ENCODE peak calls at places on chromosomes 4 and X, in four cellular contexts. One of them, this sample, is unnamed.

GRCh38 chr4:101279377-101279871 is 67.9 kb downstream of the PPP3CA start:
- DNase-seq in sigmoid colon: peak
- DNase-seq in activated CD4-positive, alpha-beta T cell treated with anti-CD3 and anti-CD28 coated beads for 24 hours: no peak
- DNase-seq in dorsolateral prefrontal cortex: no peak
- DNase-seq in this sample: no peak

GRCh38 chr4:56414135-56414675 is 21.2 kb downstream of the PPAT start:
- DNase-seq in sigmoid colon: no peak
- DNase-seq in dorsolateral prefrontal cortex: no peak
- DNase-seq in activated CD4-positive, alpha-beta T cell treated with anti-CD3 and anti-CD28 coated beads for 24 hours: no peak
- DNase-seq in this sample: no peak

GRCh38 chrX:49177338-49177833 is 5.7 kb downstream of the PLP2 start:
- DNase-seq in sigmoid colon: peak
- DNase-seq in activated CD4-positive, alpha-beta T cell treated with anti-CD3 and anti-CD28 coated beads for 24 hours: no peak
- DNase-seq in dorsolateral prefrontal cortex: no peak
- DNase-seq in this sample: no peak

GRCh38 chrX:24260827-24261550 is 52.9 kb downstream of the SUPT20HL2 start:
- DNase-seq in sigmoid colon: peak
- DNase-seq in dorsolateral prefrontal cortex: no peak
- DNase-seq in activated CD4-positive, alpha-beta T cell treated with anti-CD3 and anti-CD28 coated beads for 24 hours: peak
- DNase-seq in this sample: no peak

GRCh38 chr4:83252782-83253405 is 31.7 kb downstream of the COQ2 start:
- DNase-seq in dorsolateral prefrontal cortex: peak
- DNase-seq in activated CD4-positive, alpha-beta T cell treated with anti-CD3 and anti-CD28 coated beads for 24 hours: peak
- DNase-seq in sigmoid colon: peak
- DNase-seq in this sample: no peak

GRCh38 chrX:150200820-150201287 is 162.3 kb upstream of the MAMLD1 start:
- DNase-seq in sigmoid colon: peak
- DNase-seq in dorsolateral prefrontal cortex: no peak
- DNase-seq in activated CD4-positive, alpha-beta T cell treated with anti-CD3 and anti-CD28 coated beads for 24 hours: peak
- DNase-seq in this sample: no peak

GRCh38 chr4:185115827-185116232 is 27.2 kb upstream of the SLC25A4 start:
- DNase-seq in dorsolateral prefrontal cortex: no peak
- DNase-seq in sigmoid colon: no peak
- DNase-seq in activated CD4-positive, alpha-beta T cell treated with anti-CD3 and anti-CD28 coated beads for 24 hours: no peak
- DNase-seq in this sample: no peak

GRCh38 chr4:80043534-80043933 is 29.5 kb downstream of the ANTXR2 start:
- DNase-seq in sigmoid colon: no peak
- DNase-seq in activated CD4-positive, alpha-beta T cell treated with anti-CD3 and anti-CD28 coated beads for 24 hours: no peak
- DNase-seq in dorsolateral prefrontal cortex: no peak
- DNase-seq in this sample: no peak

GRCh38 chrX:41481264-41482109 is 34.3 kb downstream of the NYX start:
- DNase-seq in sigmoid colon: no peak
- DNase-seq in activated CD4-positive, alpha-beta T cell treated with anti-CD3 and anti-CD28 coated beads for 24 hours: no peak
- DNase-seq in dorsolateral prefrontal cortex: no peak
- DNase-seq in this sample: no peak

GRCh38 chr4:156437666-156438065 is 484.0 kb upstream of the CTSO start:
- DNase-seq in dorsolateral prefrontal cortex: no peak
- DNase-seq in activated CD4-positive, alpha-beta T cell treated with anti-CD3 and anti-CD28 coated beads for 24 hours: no peak
- DNase-seq in sigmoid colon: no peak
- DNase-seq in this sample: no peak

GRCh38 chr4:1010522-1011021 is 854 bp upstream of the FGFRL1 start:
- DNase-seq in activated CD4-positive, alpha-beta T cell treated with anti-CD3 and anti-CD28 coated beads for 24 hours: peak
- DNase-seq in dorsolateral prefrontal cortex: no peak
- DNase-seq in sigmoid colon: peak
- DNase-seq in this sample: no peak

GRCh38 chr4:2132438-2132837 is 73.3 kb downstream of the NAT8L start:
- DNase-seq in activated CD4-positive, alpha-beta T cell treated with anti-CD3 and anti-CD28 coated beads for 24 hours: no peak
- DNase-seq in sigmoid colon: no peak
- DNase-seq in dorsolateral prefrontal cortex: no peak
- DNase-seq in this sample: no peak

GRCh38 chr4:123031664-123032063 is 109.3 kb upstream of the NUDT6 start:
- DNase-seq in activated CD4-positive, alpha-beta T cell treated with anti-CD3 and anti-CD28 coated beads for 24 hours: no peak
- DNase-seq in sigmoid colon: no peak
- DNase-seq in dorsolateral prefrontal cortex: no peak
- DNase-seq in this sample: no peak

GRCh38 chr4:2763511-2763967 is 7.4 kb upstream of the TNIP2 start:
- DNase-seq in activated CD4-positive, alpha-beta T cell treated with anti-CD3 and anti-CD28 coated beads for 24 hours: no peak
- DNase-seq in sigmoid colon: peak
- DNase-seq in dorsolateral prefrontal cortex: peak
- DNase-seq in this sample: no peak

GRCh38 chrX:143027262-143027661 is 1.5 kb downstream of the SPANXN4 start:
- DNase-seq in dorsolateral prefrontal cortex: no peak
- DNase-seq in sigmoid colon: no peak
- DNase-seq in activated CD4-positive, alpha-beta T cell treated with anti-CD3 and anti-CD28 coated beads for 24 hours: no peak
- DNase-seq in this sample: no peak

GRCh38 chrX:101415180-101416130 is 7.4 kb downstream of the HNRNPH2 start:
- DNase-seq in activated CD4-positive, alpha-beta T cell treated with anti-CD3 and anti-CD28 coated beads for 24 hours: no peak
- DNase-seq in sigmoid colon: no peak
- DNase-seq in dorsolateral prefrontal cortex: peak
- DNase-seq in this sample: peak

GRCh38 chrX:153317996-153318722 is 3.4 kb downstream of the PNMA6F start:
- DNase-seq in dorsolateral prefrontal cortex: no peak
- DNase-seq in activated CD4-positive, alpha-beta T cell treated with anti-CD3 and anti-CD28 coated beads for 24 hours: no peak
- DNase-seq in sigmoid colon: no peak
- DNase-seq in this sample: no peak

GRCh38 chr4:147714575-147715401 is 17.1 kb upstream of the ARHGAP10 start:
- DNase-seq in dorsolateral prefrontal cortex: no peak
- DNase-seq in activated CD4-positive, alpha-beta T cell treated with anti-CD3 and anti-CD28 coated beads for 24 hours: no peak
- DNase-seq in sigmoid colon: peak
- DNase-seq in this sample: no peak

GRCh38 chr4:74886490-74886889 is 46.4 kb upstream of the PARM1 start:
- DNase-seq in activated CD4-positive, alpha-beta T cell treated with anti-CD3 and anti-CD28 coated beads for 24 hours: no peak
- DNase-seq in sigmoid colon: no peak
- DNase-seq in dorsolateral prefrontal cortex: no peak
- DNase-seq in this sample: no peak

GRCh38 chr4:174996079-174996478 is 77.9 kb downstream of the ADAM29 start:
- DNase-seq in dorsolateral prefrontal cortex: no peak
- DNase-seq in sigmoid colon: no peak
- DNase-seq in activated CD4-positive, alpha-beta T cell treated with anti-CD3 and anti-CD28 coated beads for 24 hours: no peak
- DNase-seq in this sample: no peak

GRCh38 chr4:52234539-52235174 is 183.6 kb downstream of the SPATA18 start:
- DNase-seq in sigmoid colon: no peak
- DNase-seq in activated CD4-positive, alpha-beta T cell treated with anti-CD3 and anti-CD28 coated beads for 24 hours: no peak
- DNase-seq in dorsolateral prefrontal cortex: no peak
- DNase-seq in this sample: peak

GRCh38 chr4:125705681-125706080 is 390.9 kb downstream of the FAT4 start:
- DNase-seq in sigmoid colon: no peak
- DNase-seq in activated CD4-positive, alpha-beta T cell treated with anti-CD3 and anti-CD28 coated beads for 24 hours: no peak
- DNase-seq in dorsolateral prefrontal cortex: no peak
- DNase-seq in this sample: no peak

This sample was measured in hippocampal formation.